ENCODE peak calls at places on chromosomes 7 and 10, in eight cellular contexts. U is GM20000, E is GM12878, O is Panc1, Q is mesothelial cell of epicardium, D is astrocyte of the spinal cord, N is A549, T is BE2C. R is an unnamed sample.

GRCh38 chr10:112059220-112059619 is 124.3 kb downstream of the GPAM start:
- DNase-seq in U (no peak), E (no peak), O (no peak), Q (no peak), D (no peak), N (no peak), T (no peak), R (no peak)

GRCh38 chr7:38656976-38657375 is 25.8 kb upstream of the AMPH start:
- DNase-seq in U (no peak), E (no peak), O (no peak), Q (no peak), D (no peak), N (no peak), T (no peak), R (no peak)

GRCh38 chr7:92767427-92767826 is 68.9 kb downstream of the CDK6 start:
- DNase-seq in U (no peak), E (no peak), O (no peak), Q (no peak), D (peak), N (no peak), T (no peak), R (no peak)

GRCh38 chr7:45653209-45653907 is 79.2 kb downstream of the ADCY1 start:
- DNase-seq in U (no peak), E (no peak), O (no peak), Q (no peak), D (no peak), N (no peak), T (no peak), R (no peak)

GRCh38 chr10:117409549-117410283 is 34.5 kb upstream of the PDZD8 start:
- DNase-seq in U (no peak), E (no peak), O (no peak), Q (no peak), D (no peak), N (no peak), T (no peak), R (no peak)

GRCh38 chr10:79266543-79267312 is 80.5 kb upstream of the PPIF start:
- DNase-seq in U (peak), E (peak), O (no peak), Q (no peak), D (peak), N (no peak), T (no peak), R (peak)

GRCh38 chr7:108347616-108348015 is 108.6 kb downstream of the NRCAM start:
- DNase-seq in U (no peak), E (no peak), O (no peak), Q (peak), D (peak), N (peak), T (no peak), R (no peak)

GRCh38 chr10:97849491-97850402 is at the start of gene GOLGA7B:
- DNase-seq in U (peak), E (no peak), O (no peak), Q (peak), D (no peak), N (peak), T (peak), R (peak)

GRCh38 chr10:49609283-49610014 is 661 bp upstream of the SLC18A3 start:
- DNase-seq in U (no peak), E (no peak), O (no peak), Q (no peak), D (no peak), N (no peak), T (peak), R (no peak)

GRCh38 chr7:5662776-5663175 is 118.7 kb downstream of the RNF216 start:
- DNase-seq in U (no peak), E (no peak), O (no peak), Q (no peak), D (no peak), N (no peak), T (no peak), R (no peak)

GRCh38 chr7:69399038-69399800 is 199.1 kb upstream of the AUTS2 start:
- DNase-seq in U (no peak), E (no peak), O (no peak), Q (no peak), D (peak), N (peak), T (peak), R (no peak)

GRCh38 chr10:35300063-35300699 is 36.1 kb upstream of the CCNY start:
- DNase-seq in U (peak), E (peak), O (peak), Q (no peak), D (peak), N (peak), T (no peak), R (peak)

GRCh38 chr10:103284170-103284569 is 7.2 kb downstream of the INA start:
- DNase-seq in U (no peak), E (no peak), O (no peak), Q (no peak), D (no peak), N (no peak), T (no peak), R (no peak)

GRCh38 chr10:109852004-109852717 is 71.2 kb downstream of the XPNPEP1 start:
- DNase-seq in U (peak), E (no peak), O (peak), Q (peak), D (peak), N (peak), T (peak), R (peak)

GRCh38 chr7:120684463-120684862 is 173.5 kb downstream of the TSPAN12 start:
- DNase-seq in U (no peak), E (no peak), O (no peak), Q (no peak), D (no peak), N (no peak), T (no peak), R (no peak)

GRCh38 chr10:2137549-2138174 is 400.3 kb upstream of the ADARB2 start:
- DNase-seq in U (peak), E (no peak), O (no peak), Q (no peak), D (peak), N (peak), T (no peak), R (no peak)

GRCh38 chr10:86744067-86744725 is 12.2 kb upstream of the BMPR1A start:
- DNase-seq in U (no peak), E (no peak), O (no peak), Q (no peak), D (no peak), N (no peak), T (no peak), R (no peak)

GRCh38 chr10:42940487-42941157 is 136.2 kb upstream of the RET start:
- DNase-seq in U (no peak), E (no peak), O (no peak), Q (peak), D (no peak), N (no peak), T (peak), R (no peak)

GRCh38 chr10:49113741-49114141 is 1.6 kb downstream of the VSTM4 start:
- DNase-seq in U (no peak), E (no peak), O (no peak), Q (peak), D (no peak), N (no peak), T (no peak), R (no peak)

GRCh38 chr7:99143522-99143852 is 421 bp downstream of the SMURF1 start:
- DNase-seq in U (no peak), E (no peak), O (no peak), Q (no peak), D (no peak), N (no peak), T (no peak), R (no peak)

GRCh38 chr7:91288208-91288824 is 24.1 kb downstream of the FZD1 start:
- DNase-seq in U (no peak), E (no peak), O (no peak), Q (no peak), D (no peak), N (no peak), T (peak), R (no peak)

GRCh38 chr10:102546606-102547310 is 43.0 kb downstream of the SUFU start:
- DNase-seq in U (no peak), E (no peak), O (no peak), Q (no peak), D (peak), N (no peak), T (no peak), R (no peak)

GRCh38 chr7:98686466-98687080 is 69.5 kb downstream of the NPTX2 start:
- DNase-seq in U (no peak), E (no peak), O (no peak), Q (no peak), D (no peak), N (no peak), T (no peak), R (no peak)

GRCh38 chr7:110442386-110442837 is 648.5 kb upstream of the LRRN3 start:
- DNase-seq in U (peak), E (no peak), O (peak), Q (no peak), D (peak), N (peak), T (peak), R (no peak)

GRCh38 chr7:154879629-154880028 is 123.3 kb downstream of the PAXIP1 start:
- DNase-seq in U (no peak), E (no peak), O (no peak), Q (no peak), D (no peak), N (no peak), T (no peak), R (no peak)

DNA sequence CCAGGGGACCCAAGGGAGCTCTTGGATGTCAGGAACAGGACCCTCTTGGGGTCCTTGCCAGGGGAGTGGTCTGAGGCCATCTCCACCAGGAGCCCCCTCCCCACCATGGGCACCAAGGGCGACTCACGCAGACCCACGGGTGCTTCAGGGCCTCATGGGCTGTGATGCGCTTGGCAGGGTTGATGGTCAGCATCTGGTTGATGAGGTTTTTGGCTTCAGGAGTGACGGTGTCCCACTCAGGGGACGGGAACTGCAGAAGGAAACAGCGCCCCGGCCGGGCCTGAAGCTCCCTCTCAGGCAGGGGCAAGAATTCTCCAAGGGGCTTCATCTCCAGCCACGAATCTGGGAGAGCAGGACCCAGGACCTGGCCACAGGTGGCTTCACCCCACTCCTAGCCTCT is 41.3 kb downstream of the YKT6 start:
- DNase-seq in U (no peak), E (no peak), O (no peak), Q (no peak), D (no peak), N (no peak), T (no peak), R (no peak)
- TF ChIP-seq CTCF in U (no peak), E (no peak), O (no peak), Q (no peak), D (no peak), N (no peak), T (no peak), R (no peak)

DNA sequence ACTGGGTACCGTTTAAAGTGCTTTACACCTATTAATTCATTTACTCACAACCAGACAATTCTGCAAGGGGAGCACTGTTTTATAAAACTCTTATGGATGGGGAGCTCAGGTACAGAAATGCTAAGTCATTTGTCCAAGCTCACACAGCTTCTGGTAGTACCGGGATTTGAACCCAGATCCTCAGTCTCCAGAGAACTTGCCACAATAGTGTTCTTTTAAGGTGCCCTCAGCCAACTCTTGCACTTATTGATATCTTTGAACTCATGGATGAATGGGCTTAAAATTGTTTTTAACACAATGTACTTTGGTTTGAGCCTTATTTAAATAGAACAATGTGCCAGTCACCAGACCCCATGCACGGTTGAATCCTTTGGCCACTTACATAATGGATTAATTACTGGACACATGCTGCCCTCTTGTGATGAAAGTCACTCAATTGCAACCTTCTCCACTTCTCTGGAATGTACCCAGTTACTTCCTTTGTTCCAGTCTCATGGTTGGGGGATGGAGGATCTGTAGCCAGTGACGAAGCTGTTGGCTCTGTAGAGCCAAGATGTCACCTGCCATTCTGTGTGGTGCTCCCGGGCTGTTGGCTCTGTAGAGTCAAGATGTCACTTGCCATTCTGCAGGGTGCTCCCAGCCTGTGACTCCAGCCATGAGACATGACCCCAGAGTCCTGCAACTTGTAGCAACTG is 65.6 kb downstream of the NOD1 start:
- DNase-seq in U (peak), E (peak), O (peak), Q (no peak), D (peak), N (peak), T (peak), R (no peak)
- TF ChIP-seq CTCF in U (peak), E (peak), O (peak), Q (no peak), D (peak), N (peak), T (peak), R (no peak)

DNA sequence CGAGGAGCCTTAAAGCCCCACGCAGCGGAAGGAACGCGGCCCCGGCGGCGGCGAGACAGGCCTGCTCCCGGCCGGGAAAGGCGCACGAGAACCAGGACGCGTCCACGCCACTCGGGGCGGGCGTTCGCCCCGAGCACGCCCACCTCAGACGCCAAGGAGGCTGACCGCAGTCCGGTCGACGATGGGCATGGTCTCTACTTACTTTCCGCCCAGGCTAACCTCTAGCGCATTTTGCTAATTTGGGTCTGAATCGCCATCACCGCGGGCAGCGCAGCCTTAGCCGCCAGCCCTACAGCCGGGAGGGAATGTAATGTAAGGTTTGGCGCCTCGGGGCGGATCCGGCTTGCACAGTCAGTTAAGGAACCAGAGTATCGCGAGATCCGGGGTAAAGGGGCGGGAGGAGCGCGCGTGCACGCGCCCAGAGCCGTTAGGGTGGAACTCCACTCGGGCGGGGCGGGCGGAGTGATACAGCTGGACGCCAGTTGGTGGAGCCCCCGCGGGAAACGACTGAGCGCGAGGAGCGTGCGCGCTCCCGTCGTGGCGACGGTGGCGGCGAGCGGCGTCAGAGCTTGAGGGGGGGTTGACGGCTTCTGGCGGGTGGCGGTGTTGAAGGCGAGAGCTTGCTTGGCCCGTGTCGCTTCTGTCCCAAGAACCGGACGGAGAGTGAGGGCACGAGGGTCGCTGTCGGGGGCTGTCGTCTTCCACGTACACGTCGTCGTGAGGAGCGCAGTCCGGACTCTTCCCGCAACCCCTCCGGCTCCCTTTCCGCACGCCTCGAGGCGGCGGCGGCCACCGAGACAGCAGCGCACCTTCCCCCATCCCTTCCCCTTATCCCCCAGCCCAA is at the start of gene LUC7L2:
- DNase-seq in U (peak), E (peak), O (peak), Q (peak), D (peak), N (peak), T (peak), R (peak)
- TF ChIP-seq CTCF in U (no peak), E (peak), O (no peak), Q (no peak), D (no peak), N (no peak), T (no peak), R (no peak)

GRCh38 chr7:43208189-43208588 is 95.7 kb downstream of the HECW1 start:
- DNase-seq in U (no peak), E (no peak), O (no peak), Q (no peak), D (no peak), N (no peak), T (no peak), R (no peak)

GRCh38 chr7:43215061-43215460 is 102.6 kb downstream of the HECW1 start:
- DNase-seq in U (no peak), E (no peak), O (no peak), Q (no peak), D (no peak), N (no peak), T (no peak), R (no peak)

GRCh38 chr7:43211693-43212092 is 99.2 kb downstream of the HECW1 start:
- DNase-seq in U (no peak), E (no peak), O (no peak), Q (no peak), D (no peak), N (no peak), T (no peak), R (no peak)

GRCh38 chr7:43212921-43213320 is 100.5 kb downstream of the HECW1 start:
- DNase-seq in U (no peak), E (no peak), O (no peak), Q (no peak), D (no peak), N (no peak), T (no peak), R (no peak)

DNA sequence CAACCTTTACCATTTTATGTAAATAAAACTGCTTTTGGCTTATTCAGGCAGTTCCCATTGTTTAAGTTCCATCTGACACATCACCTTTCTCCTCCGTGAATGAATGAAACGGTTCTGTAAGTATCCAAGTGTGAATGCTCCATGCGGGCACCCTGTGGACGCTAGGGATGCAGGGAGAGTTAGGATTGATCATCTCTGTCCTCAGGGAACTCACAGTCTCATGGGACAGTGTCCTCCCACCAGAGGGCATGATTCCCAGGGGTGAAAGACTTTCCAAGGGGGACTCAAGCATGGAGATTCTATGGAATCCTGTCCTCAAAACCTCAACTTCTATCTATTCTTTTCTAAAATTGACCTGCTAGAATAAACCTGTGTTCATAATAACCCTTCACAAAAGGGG is 98.8 kb downstream of the HECW1 start:
- DNase-seq in U (no peak), E (no peak), O (no peak), Q (no peak), D (no peak), N (peak), T (no peak), R (no peak)
- TF ChIP-seq CTCF in U (no peak), E (no peak), O (no peak), Q (no peak), D (peak), N (peak), T (peak), R (no peak)

GRCh38 chr10:96791902-96792301 is 40.2 kb upstream of the LCOR start:
- DNase-seq in U (no peak), E (no peak), O (no peak), Q (no peak), D (no peak), N (no peak), T (no peak), R (no peak)
- TF ChIP-seq CTCF in U (no peak), E (no peak), O (no peak), Q (no peak), D (no peak), N (no peak), T (no peak), R (no peak)

DNA sequence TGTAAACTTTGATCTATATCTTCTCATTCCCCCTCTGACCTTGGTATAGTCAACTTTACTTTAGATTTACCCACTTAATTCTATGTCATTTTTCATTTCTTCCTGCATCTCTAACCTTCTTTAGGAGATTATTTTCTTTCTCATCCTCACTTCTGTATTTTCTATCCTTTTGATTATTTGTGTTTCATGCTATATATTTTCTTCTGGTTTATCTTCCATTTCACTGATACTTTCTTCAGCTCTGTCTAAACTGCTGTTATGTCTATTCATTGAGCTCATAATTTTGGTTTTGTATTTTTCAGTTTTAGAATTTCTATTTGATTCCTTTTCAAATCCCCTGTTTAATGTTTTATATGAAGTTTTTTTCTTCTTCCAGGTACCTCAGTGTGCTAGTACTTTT is 171.1 kb upstream of the LYZL1 start:
- DNase-seq in U (no peak), E (no peak), O (no peak), Q (no peak), D (no peak), N (no peak), T (no peak), R (no peak)
- TF ChIP-seq CTCF in U (no peak), E (no peak), O (no peak), Q (no peak), D (no peak), N (no peak), T (no peak), R (no peak)

DNA sequence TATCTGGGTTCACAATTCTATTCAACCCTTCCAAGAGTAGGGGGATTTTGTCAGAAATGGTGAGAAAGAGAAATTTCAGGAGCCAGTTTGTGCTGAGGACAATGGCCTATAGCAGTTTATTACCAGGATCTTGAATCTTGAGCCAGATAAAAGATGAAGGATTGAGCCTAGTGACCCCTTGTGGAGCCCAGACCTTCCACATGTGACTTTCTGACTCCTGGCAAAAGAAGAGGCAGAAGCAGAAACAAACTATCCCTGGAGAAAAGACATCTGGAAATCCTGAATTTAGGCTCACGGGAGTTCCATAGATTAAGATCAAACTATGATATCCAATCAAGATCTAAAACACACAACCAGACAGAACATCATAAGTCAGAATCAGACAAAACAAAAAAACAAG is 60.9 kb upstream of the CHRM2 start:
- DNase-seq in U (no peak), E (no peak), O (no peak), Q (no peak), D (no peak), N (no peak), T (peak), R (no peak)
- TF ChIP-seq CTCF in U (no peak), E (no peak), O (no peak), Q (no peak), D (no peak), N (no peak), T (peak), R (no peak)

R was measured in activated B cell treated with CpG ODN at 0.5 μM for 24 hours.